ENCODE peak calls at places on chromosomes 2 and 18, in eight cellular contexts. J is anterior cingulate cortex, L is NCI-H510A treated with DMSO at 0.1 percent for 48 hours, P is renal cortical epithelial cell, N is naive B cell, C is germinal center, A is cardiac septum, O is posterior cingulate gyrus. T is an unnamed sample.

GRCh38 chr18:36628435-36629094 is 200.2 kb downstream of the TPGS2 start:
- DNase-seq in J (no peak), L (no peak), P (peak), N (no peak), C (no peak), A (no peak), O (no peak), T (no peak)

GRCh38 chr2:138433995-138434991 is 67.3 kb upstream of the SPOPL start:
- DNase-seq in J (no peak), L (no peak), P (no peak), N (no peak), C (no peak), A (no peak), O (no peak), T (no peak)

GRCh38 chr2:133986881-133987793 is 266.7 kb upstream of the MGAT5 start:
- DNase-seq in J (no peak), L (no peak), P (no peak), N (no peak), C (no peak), A (no peak), O (no peak), T (no peak)

GRCh38 chr2:218780851-218781690 is 876 bp upstream of the CYP27A1 start:
- DNase-seq in J (no peak), L (no peak), P (no peak), N (no peak), C (no peak), A (no peak), O (no peak), T (no peak)

GRCh38 chr2:64695656-64696310 is 42.1 kb upstream of the SERTAD2 start:
- DNase-seq in J (no peak), L (no peak), P (peak), N (no peak), C (no peak), A (no peak), O (no peak), T (no peak)

GRCh38 chr18:21291106-21291505 is 49.1 kb downstream of the GREB1L start:
- DNase-seq in J (no peak), L (no peak), P (no peak), N (no peak), C (no peak), A (no peak), O (no peak), T (no peak)

GRCh38 chr2:190334479-190335224 is 8.7 kb upstream of the INPP1 start:
- DNase-seq in J (no peak), L (no peak), P (peak), N (no peak), C (no peak), A (no peak), O (no peak), T (no peak)

GRCh38 chr18:40676676-40677075 is 1278.4 kb upstream of the PIK3C3 start:
- DNase-seq in J (no peak), L (no peak), P (no peak), N (no peak), C (no peak), A (no peak), O (no peak), T (no peak)

GRCh38 chr2:212912445-212913103 is 238.8 kb downstream of the IKZF2 start:
- DNase-seq in J (no peak), L (no peak), P (peak), N (no peak), C (no peak), A (no peak), O (no peak), T (no peak)

GRCh38 chr2:220949476-220949875 is 622.6 kb downstream of the EPHA4 start:
- DNase-seq in J (no peak), L (peak), P (no peak), N (no peak), C (no peak), A (no peak), O (no peak), T (no peak)

GRCh38 chr2:39504790-39505335 is 67.8 kb upstream of the MAP4K3 start:
- DNase-seq in J (no peak), L (no peak), P (peak), N (no peak), C (no peak), A (no peak), O (no peak), T (no peak)

GRCh38 chr18:31247574-31248199 is 70.3 kb upstream of the DSG1 start:
- DNase-seq in J (no peak), L (no peak), P (peak), N (no peak), C (no peak), A (no peak), O (no peak), T (no peak)

GRCh38 chr2:80112790-80113189 is 191.8 kb downstream of the LRRTM1 start:
- DNase-seq in J (no peak), L (no peak), P (no peak), N (no peak), C (no peak), A (no peak), O (no peak), T (no peak)

GRCh38 chr2:15845737-15846405 is 94.5 kb upstream of the MYCN start:
- DNase-seq in J (no peak), L (no peak), P (no peak), N (no peak), C (no peak), A (no peak), O (no peak), T (no peak)

GRCh38 chr2:141411419-141411818 is 719.4 kb downstream of the LRP1B start:
- DNase-seq in J (no peak), L (no peak), P (no peak), N (no peak), C (no peak), A (no peak), O (no peak), T (no peak)

GRCh38 chr2:17947113-17947512 is 68.6 kb downstream of the KCNS3 start:
- DNase-seq in J (no peak), L (no peak), P (no peak), N (no peak), C (no peak), A (no peak), O (no peak), T (no peak)

GRCh38 chr2:144032566-144032965 is 487.4 kb downstream of the ZEB2 start:
- DNase-seq in J (no peak), L (no peak), P (peak), N (no peak), C (no peak), A (no peak), O (no peak), T (no peak)

GRCh38 chr2:159799833-159800232 is 1.8 kb upstream of the CD302 start:
- DNase-seq in J (no peak), L (no peak), P (no peak), N (no peak), C (no peak), A (no peak), O (no peak), T (no peak)

GRCh38 chr2:178194600-178195389 is 483 bp downstream of the OSBPL6 start:
- DNase-seq in J (peak), L (peak), P (peak), N (no peak), C (peak), A (peak), O (peak), T (no peak)

GRCh38 chr2:218831378-218831990 is at the start of gene PRKAG3:
- DNase-seq in J (no peak), L (no peak), P (no peak), N (no peak), C (no peak), A (no peak), O (no peak), T (no peak)

GRCh38 chr2:224166661-224167060 is 127.6 kb upstream of the SERPINE2 start:
- DNase-seq in J (no peak), L (no peak), P (no peak), N (no peak), C (no peak), A (no peak), O (no peak), T (no peak)

GRCh38 chr2:109694190-109694589 is 80.0 kb downstream of the SOWAHC start:
- DNase-seq in J (no peak), L (no peak), P (peak), N (no peak), C (no peak), A (peak), O (no peak), T (no peak)

GRCh38 chr2:73856214-73856613 is 27.5 kb downstream of the STAMBP start:
- DNase-seq in J (no peak), L (no peak), P (peak), N (no peak), C (no peak), A (no peak), O (no peak), T (no peak)

GRCh38 chr18:33034212-33034611 is 261.4 kb upstream of the KLHL14 start:
- DNase-seq in J (no peak), L (no peak), P (no peak), N (no peak), C (no peak), A (no peak), O (no peak), T (no peak)

GRCh38 chr2:238362611-238363010 is 42.3 kb downstream of the TRAF3IP1 start:
- DNase-seq in J (no peak), L (no peak), P (no peak), N (no peak), C (no peak), A (no peak), O (no peak), T (no peak)

GRCh38 chr2:393711-394696 is 106.1 kb upstream of the ALKAL2 start:
- DNase-seq in J (no peak), L (peak), P (peak), N (peak), C (peak), A (no peak), O (peak), T (no peak)

GRCh38 chr2:224650815-224651439 is 65.2 kb downstream of the CCDC195 start:
- DNase-seq in J (no peak), L (peak), P (peak), N (peak), C (peak), A (no peak), O (no peak), T (peak)

GRCh38 chr18:70431203-70431624 is 142.4 kb downstream of the SOCS6 start:
- DNase-seq in J (no peak), L (no peak), P (peak), N (no peak), C (no peak), A (no peak), O (no peak), T (no peak)

GRCh38 chr2:234989183-234989701 is 37.4 kb downstream of the SH3BP4 start:
- DNase-seq in J (no peak), L (no peak), P (peak), N (no peak), C (no peak), A (no peak), O (peak), T (peak)

GRCh38 chr2:31940920-31941319 is 69.9 kb downstream of the MEMO1 start:
- DNase-seq in J (no peak), L (no peak), P (no peak), N (no peak), C (no peak), A (no peak), O (no peak), T (no peak)